ENCODE peak calls at places on chromosomes 3 and 15, in five cellular contexts. One of them, this sample, is unnamed.

GRCh38 chr3:45012577-45012976 is 13.5 kb upstream of the CLEC3B start:
- DNase-seq in activated CD4-positive, alpha-beta T cell treated with anti-CD3 and anti-CD28 coated beads for 48 hours: no peak
- DNase-seq in AG09319: no peak
- DNase-seq in stimulated activated naive CD8-positive, alpha-beta T cell treated with anti-CD3 and anti-CD28 coated beads, Interleukin-15, amount 100 ng/mL, for 72 hours: no peak
- DNase-seq in memory B cell: no peak
- DNase-seq in this sample: no peak

GRCh38 chr3:150299221-150299620 is 108.9 kb upstream of the TSC22D2 start:
- DNase-seq in activated CD4-positive, alpha-beta T cell treated with anti-CD3 and anti-CD28 coated beads for 48 hours: no peak
- DNase-seq in AG09319: no peak
- DNase-seq in stimulated activated naive CD8-positive, alpha-beta T cell treated with anti-CD3 and anti-CD28 coated beads, Interleukin-15, amount 100 ng/mL, for 72 hours: no peak
- DNase-seq in memory B cell: no peak
- DNase-seq in this sample: no peak

GRCh38 chr15:96344706-96345559 is 14.4 kb downstream of the NR2F2 start:
- DNase-seq in activated CD4-positive, alpha-beta T cell treated with anti-CD3 and anti-CD28 coated beads for 48 hours: no peak
- DNase-seq in AG09319: no peak
- DNase-seq in stimulated activated naive CD8-positive, alpha-beta T cell treated with anti-CD3 and anti-CD28 coated beads, Interleukin-15, amount 100 ng/mL, for 72 hours: no peak
- DNase-seq in memory B cell: no peak
- DNase-seq in this sample: no peak

GRCh38 chr15:46502668-46503067 is 867.8 kb downstream of the SQOR start:
- DNase-seq in activated CD4-positive, alpha-beta T cell treated with anti-CD3 and anti-CD28 coated beads for 48 hours: no peak
- DNase-seq in AG09319: no peak
- DNase-seq in stimulated activated naive CD8-positive, alpha-beta T cell treated with anti-CD3 and anti-CD28 coated beads, Interleukin-15, amount 100 ng/mL, for 72 hours: no peak
- DNase-seq in memory B cell: no peak
- DNase-seq in this sample: no peak

GRCh38 chr15:29674661-29675533 is 147.4 kb downstream of the TJP1 start:
- DNase-seq in activated CD4-positive, alpha-beta T cell treated with anti-CD3 and anti-CD28 coated beads for 48 hours: peak
- DNase-seq in AG09319: no peak
- DNase-seq in stimulated activated naive CD8-positive, alpha-beta T cell treated with anti-CD3 and anti-CD28 coated beads, Interleukin-15, amount 100 ng/mL, for 72 hours: no peak
- DNase-seq in memory B cell: no peak
- DNase-seq in this sample: no peak

GRCh38 chr15:74655424-74655823 is 39.8 kb downstream of the CLK3 start:
- DNase-seq in activated CD4-positive, alpha-beta T cell treated with anti-CD3 and anti-CD28 coated beads for 48 hours: peak
- DNase-seq in AG09319: no peak
- DNase-seq in stimulated activated naive CD8-positive, alpha-beta T cell treated with anti-CD3 and anti-CD28 coated beads, Interleukin-15, amount 100 ng/mL, for 72 hours: peak
- DNase-seq in memory B cell: no peak
- DNase-seq in this sample: no peak

GRCh38 chr3:42010530-42010929 is 48.6 kb upstream of the ULK4 start:
- DNase-seq in activated CD4-positive, alpha-beta T cell treated with anti-CD3 and anti-CD28 coated beads for 48 hours: no peak
- DNase-seq in AG09319: no peak
- DNase-seq in stimulated activated naive CD8-positive, alpha-beta T cell treated with anti-CD3 and anti-CD28 coated beads, Interleukin-15, amount 100 ng/mL, for 72 hours: no peak
- DNase-seq in memory B cell: no peak
- DNase-seq in this sample: no peak

GRCh38 chr15:92801774-92802464 is 98.2 kb upstream of the CHD2 start:
- DNase-seq in activated CD4-positive, alpha-beta T cell treated with anti-CD3 and anti-CD28 coated beads for 48 hours: no peak
- DNase-seq in AG09319: peak
- DNase-seq in stimulated activated naive CD8-positive, alpha-beta T cell treated with anti-CD3 and anti-CD28 coated beads, Interleukin-15, amount 100 ng/mL, for 72 hours: no peak
- DNase-seq in memory B cell: no peak
- DNase-seq in this sample: no peak

GRCh38 chr3:15815696-15816095 is 17.9 kb upstream of the ANKRD28 start:
- DNase-seq in activated CD4-positive, alpha-beta T cell treated with anti-CD3 and anti-CD28 coated beads for 48 hours: no peak
- DNase-seq in AG09319: peak
- DNase-seq in stimulated activated naive CD8-positive, alpha-beta T cell treated with anti-CD3 and anti-CD28 coated beads, Interleukin-15, amount 100 ng/mL, for 72 hours: no peak
- DNase-seq in memory B cell: no peak
- DNase-seq in this sample: no peak

GRCh38 chr3:149243540-149243939 is 21.9 kb upstream of the CP start:
- DNase-seq in activated CD4-positive, alpha-beta T cell treated with anti-CD3 and anti-CD28 coated beads for 48 hours: no peak
- DNase-seq in AG09319: no peak
- DNase-seq in stimulated activated naive CD8-positive, alpha-beta T cell treated with anti-CD3 and anti-CD28 coated beads, Interleukin-15, amount 100 ng/mL, for 72 hours: no peak
- DNase-seq in memory B cell: no peak
- DNase-seq in this sample: no peak

GRCh38 chr3:129577356-129577755 is 29.1 kb downstream of the PLXND1 start:
- DNase-seq in activated CD4-positive, alpha-beta T cell treated with anti-CD3 and anti-CD28 coated beads for 48 hours: no peak
- DNase-seq in AG09319: no peak
- DNase-seq in stimulated activated naive CD8-positive, alpha-beta T cell treated with anti-CD3 and anti-CD28 coated beads, Interleukin-15, amount 100 ng/mL, for 72 hours: no peak
- DNase-seq in memory B cell: no peak
- DNase-seq in this sample: no peak

GRCh38 chr3:85785766-85786165 is 827.0 kb downstream of the CADM2 start:
- DNase-seq in activated CD4-positive, alpha-beta T cell treated with anti-CD3 and anti-CD28 coated beads for 48 hours: no peak
- DNase-seq in AG09319: no peak
- DNase-seq in stimulated activated naive CD8-positive, alpha-beta T cell treated with anti-CD3 and anti-CD28 coated beads, Interleukin-15, amount 100 ng/mL, for 72 hours: no peak
- DNase-seq in memory B cell: no peak
- DNase-seq in this sample: no peak

GRCh38 chr15:68372291-68372811 is 59.6 kb downstream of the ITGA11 start:
- DNase-seq in activated CD4-positive, alpha-beta T cell treated with anti-CD3 and anti-CD28 coated beads for 48 hours: no peak
- DNase-seq in AG09319: no peak
- DNase-seq in stimulated activated naive CD8-positive, alpha-beta T cell treated with anti-CD3 and anti-CD28 coated beads, Interleukin-15, amount 100 ng/mL, for 72 hours: no peak
- DNase-seq in memory B cell: no peak
- DNase-seq in this sample: no peak

GRCh38 chr3:181999314-181999713 is 287.6 kb downstream of the SOX2 start:
- DNase-seq in activated CD4-positive, alpha-beta T cell treated with anti-CD3 and anti-CD28 coated beads for 48 hours: no peak
- DNase-seq in AG09319: no peak
- DNase-seq in stimulated activated naive CD8-positive, alpha-beta T cell treated with anti-CD3 and anti-CD28 coated beads, Interleukin-15, amount 100 ng/mL, for 72 hours: no peak
- DNase-seq in memory B cell: no peak
- DNase-seq in this sample: no peak

GRCh38 chr3:99768808-99769501 is 48.7 kb upstream of the CMSS1 start:
- DNase-seq in activated CD4-positive, alpha-beta T cell treated with anti-CD3 and anti-CD28 coated beads for 48 hours: no peak
- DNase-seq in AG09319: no peak
- DNase-seq in stimulated activated naive CD8-positive, alpha-beta T cell treated with anti-CD3 and anti-CD28 coated beads, Interleukin-15, amount 100 ng/mL, for 72 hours: no peak
- DNase-seq in memory B cell: no peak
- DNase-seq in this sample: no peak

GRCh38 chr3:25441234-25441856 is 13.3 kb downstream of the RARB start:
- DNase-seq in activated CD4-positive, alpha-beta T cell treated with anti-CD3 and anti-CD28 coated beads for 48 hours: peak
- DNase-seq in AG09319: no peak
- DNase-seq in stimulated activated naive CD8-positive, alpha-beta T cell treated with anti-CD3 and anti-CD28 coated beads, Interleukin-15, amount 100 ng/mL, for 72 hours: peak
- DNase-seq in memory B cell: peak
- DNase-seq in this sample: no peak

GRCh38 chr3:187919990-187920389 is 174.7 kb upstream of the BCL6 start:
- DNase-seq in activated CD4-positive, alpha-beta T cell treated with anti-CD3 and anti-CD28 coated beads for 48 hours: no peak
- DNase-seq in AG09319: no peak
- DNase-seq in stimulated activated naive CD8-positive, alpha-beta T cell treated with anti-CD3 and anti-CD28 coated beads, Interleukin-15, amount 100 ng/mL, for 72 hours: no peak
- DNase-seq in memory B cell: no peak
- DNase-seq in this sample: no peak

GRCh38 chr3:12143949-12144504 is 14.7 kb downstream of the TIMP4 start:
- DNase-seq in activated CD4-positive, alpha-beta T cell treated with anti-CD3 and anti-CD28 coated beads for 48 hours: no peak
- DNase-seq in AG09319: no peak
- DNase-seq in stimulated activated naive CD8-positive, alpha-beta T cell treated with anti-CD3 and anti-CD28 coated beads, Interleukin-15, amount 100 ng/mL, for 72 hours: no peak
- DNase-seq in memory B cell: no peak
- DNase-seq in this sample: no peak

GRCh38 chr3:47536221-47536891 is 22.8 kb upstream of the ELP6 start:
- DNase-seq in activated CD4-positive, alpha-beta T cell treated with anti-CD3 and anti-CD28 coated beads for 48 hours: no peak
- DNase-seq in AG09319: no peak
- DNase-seq in stimulated activated naive CD8-positive, alpha-beta T cell treated with anti-CD3 and anti-CD28 coated beads, Interleukin-15, amount 100 ng/mL, for 72 hours: no peak
- DNase-seq in memory B cell: no peak
- DNase-seq in this sample: no peak

GRCh38 chr3:42769477-42770131 is 3.4 kb downstream of the CCDC13 start:
- DNase-seq in activated CD4-positive, alpha-beta T cell treated with anti-CD3 and anti-CD28 coated beads for 48 hours: no peak
- DNase-seq in AG09319: no peak
- DNase-seq in stimulated activated naive CD8-positive, alpha-beta T cell treated with anti-CD3 and anti-CD28 coated beads, Interleukin-15, amount 100 ng/mL, for 72 hours: no peak
- DNase-seq in memory B cell: no peak
- DNase-seq in this sample: no peak

GRCh38 chr15:101052681-101053121 is 133.5 kb downstream of the LRRK1 start:
- DNase-seq in activated CD4-positive, alpha-beta T cell treated with anti-CD3 and anti-CD28 coated beads for 48 hours: no peak
- DNase-seq in AG09319: no peak
- DNase-seq in stimulated activated naive CD8-positive, alpha-beta T cell treated with anti-CD3 and anti-CD28 coated beads, Interleukin-15, amount 100 ng/mL, for 72 hours: no peak
- DNase-seq in memory B cell: no peak
- DNase-seq in this sample: no peak

GRCh38 chr15:42494998-42495360 is 455 bp upstream of the SNAP23 start:
- DNase-seq in activated CD4-positive, alpha-beta T cell treated with anti-CD3 and anti-CD28 coated beads for 48 hours: peak
- DNase-seq in AG09319: no peak
- DNase-seq in stimulated activated naive CD8-positive, alpha-beta T cell treated with anti-CD3 and anti-CD28 coated beads, Interleukin-15, amount 100 ng/mL, for 72 hours: no peak
- DNase-seq in memory B cell: no peak
- DNase-seq in this sample: no peak

GRCh38 chr15:100433304-100433703 is 91.5 kb upstream of the ADAMTS17 start:
- DNase-seq in activated CD4-positive, alpha-beta T cell treated with anti-CD3 and anti-CD28 coated beads for 48 hours: no peak
- DNase-seq in AG09319: no peak
- DNase-seq in stimulated activated naive CD8-positive, alpha-beta T cell treated with anti-CD3 and anti-CD28 coated beads, Interleukin-15, amount 100 ng/mL, for 72 hours: no peak
- DNase-seq in memory B cell: no peak
- DNase-seq in this sample: no peak

GRCh38 chr15:63833246-63833696 is 477 bp downstream of the HERC1 start:
- DNase-seq in activated CD4-positive, alpha-beta T cell treated with anti-CD3 and anti-CD28 coated beads for 48 hours: peak
- DNase-seq in AG09319: no peak
- DNase-seq in stimulated activated naive CD8-positive, alpha-beta T cell treated with anti-CD3 and anti-CD28 coated beads, Interleukin-15, amount 100 ng/mL, for 72 hours: peak
- DNase-seq in memory B cell: peak
- DNase-seq in this sample: peak

This sample was measured in T-cell.